ENCODE peak calls at places on chromosomes 11 and 22, in five cellular contexts. H is B cell, Q is anterior cingulate cortex, G is NCI-H2081 treated with DMSO at 0.1 percent for 48 hours, P is BE2C. T is an unnamed sample.

GRCh38 chr22:40654522-40655167 is 18.1 kb upstream of the MRTFA start:
- DNase-seq in Q (peak), P (peak), H (no peak), G (no peak), T (peak)

GRCh38 chr11:110909331-110909730 is 197.1 kb upstream of the ARHGAP20 start:
- DNase-seq in Q (no peak), H (no peak), P (no peak), G (no peak), T (no peak)

GRCh38 chr22:36147196-36147788 is 13.3 kb downstream of the APOL3 start:
- DNase-seq in G (no peak), Q (no peak), H (no peak), P (peak), T (no peak)

GRCh38 chr22:33758961-33759360 is 161.3 kb downstream of the LARGE1 start:
- DNase-seq in H (no peak), G (no peak), Q (no peak), P (no peak), T (no peak)

GRCh38 chr11:107927559-107927958 is 689 bp upstream of the RAB39A start:
- DNase-seq in H (no peak), P (no peak), Q (no peak), G (no peak), T (no peak)

GRCh38 chr11:1073851-1074243 is 827 bp upstream of the MUC2 start:
- DNase-seq in P (no peak), H (no peak), Q (no peak), G (no peak), T (peak)

GRCh38 chr11:116168459-116168787 is 604.4 kb downstream of the BUD13 start:
- DNase-seq in G (no peak), H (no peak), P (no peak), Q (no peak), T (no peak)

GRCh38 chr22:36052505-36052941 is 23.9 kb upstream of the RBFOX2 start:
- DNase-seq in Q (no peak), H (no peak), P (no peak), G (no peak), T (no peak)

GRCh38 chr11:93081694-93082093 is 112.2 kb downstream of the MTNR1B start:
- DNase-seq in Q (no peak), H (no peak), P (no peak), G (no peak), T (no peak)

GRCh38 chr11:73281201-73281741 is 9.1 kb downstream of the P2RY6 start:
- DNase-seq in Q (no peak), G (no peak), P (no peak), H (no peak), T (no peak)

GRCh38 chr11:120977470-120977869 is 46.4 kb upstream of the TBCEL start:
- DNase-seq in G (no peak), H (no peak), P (no peak), Q (no peak), T (peak)

GRCh38 chr11:125569913-125570621 is 790 bp downstream of the EI24 start:
- DNase-seq in G (no peak), P (no peak), Q (no peak), H (no peak), T (peak)

GRCh38 chr22:32618461-32619140 is 144.0 kb downstream of the FBXO7 start:
- DNase-seq in H (no peak), Q (no peak), P (no peak), G (no peak), T (no peak)

GRCh38 chr11:45920531-45921477 is 1.7 kb upstream of the LARGE2 start:
- DNase-seq in H (peak), P (no peak), G (no peak), Q (no peak), T (no peak)

GRCh38 chr11:92226331-92227232 is 2.0 kb downstream of the FAT3 start:
- DNase-seq in H (no peak), P (peak), Q (peak), G (no peak), T (peak)

GRCh38 chr22:22059476-22060002 is 77.0 kb upstream of the TOP3B start:
- DNase-seq in G (no peak), Q (no peak), H (no peak), P (no peak), T (no peak)

GRCh38 chr11:1834132-1834610 is 619 bp upstream of the SYT8 start:
- DNase-seq in P (no peak), G (no peak), Q (no peak), H (no peak), T (no peak)

GRCh38 chr11:122697636-122698167 is 42.2 kb downstream of the UBASH3B start:
- DNase-seq in G (no peak), Q (no peak), H (peak), P (no peak), T (no peak)

GRCh38 chr11:75721852-75722668 is 4.4 kb downstream of the MOGAT2 start:
- DNase-seq in P (no peak), G (no peak), Q (no peak), H (no peak), T (no peak)

GRCh38 chr22:49613108-49613507 is 214.6 kb downstream of the BRD1 start:
- DNase-seq in G (no peak), Q (no peak), P (no peak), H (no peak), T (no peak)

GRCh38 chr22:48423481-48423901 is 1404.2 kb downstream of the BRD1 start:
- DNase-seq in Q (no peak), P (no peak), H (no peak), G (no peak), T (no peak)

GRCh38 chr22:46025973-46026906 is 49.3 kb upstream of the WNT7B start:
- DNase-seq in P (no peak), Q (no peak), G (no peak), H (no peak), T (no peak)

GRCh38 chr11:69215784-69216415 is 60.2 kb downstream of the SMIM38 start:
- DNase-seq in Q (no peak), G (no peak), P (no peak), H (no peak), T (no peak)

GRCh38 chr11:827146-827860 is 416 bp upstream of the CRACR2B start:
- DNase-seq in Q (no peak), H (no peak), G (no peak), P (no peak), T (no peak)

GRCh38 chr11:130327716-130328115 is 13.0 kb upstream of the ZBTB44 start:
- DNase-seq in P (no peak), G (no peak), Q (no peak), H (no peak), T (no peak)

GRCh38 chr11:129530154-129530895 is 154.7 kb downstream of the BARX2 start:
- DNase-seq in G (no peak), H (no peak), Q (no peak), P (no peak), T (no peak)

GRCh38 chr22:35663371-35663770 is 15.1 kb downstream of the APOL6 start:
- DNase-seq in P (no peak), G (no peak), H (no peak), Q (no peak), T (no peak)

GRCh38 chr11:78613053-78613813 is 38.6 kb upstream of the NARS2 start:
- DNase-seq in G (no peak), P (no peak), H (no peak), Q (no peak), T (no peak)

GRCh38 chr11:72738199-72739141 is 13.7 kb downstream of the ARAP1 start:
- DNase-seq in H (peak), P (no peak), G (no peak), Q (no peak), T (no peak)

GRCh38 chr22:17869285-17870096 is 95.2 kb upstream of the BID start:
- DNase-seq in H (no peak), Q (no peak), G (no peak), P (no peak), T (no peak)

GRCh38 chr11:117985953-117986887 is at the start of gene IL10RA:
- DNase-seq in Q (peak), G (no peak), H (peak), P (peak), T (no peak)

GRCh38 chr22:25546242-25546641 is 18.2 kb upstream of the GRK3 start:
- DNase-seq in H (no peak), Q (no peak), G (no peak), P (no peak), T (no peak)

GRCh38 chr22:40397436-40397835 is 27.0 kb downstream of the SGSM3 start:
- DNase-seq in H (no peak), P (no peak), Q (no peak), G (no peak), T (peak)

GRCh38 chr11:93028959-93029536 is 59.6 kb downstream of the MTNR1B start:
- DNase-seq in H (no peak), P (no peak), Q (no peak), G (no peak), T (no peak)

GRCh38 chr11:123690490-123690889 is 36.1 kb upstream of the SCN3B start:
- DNase-seq in P (no peak), G (no peak), Q (no peak), H (no peak), T (no peak)

GRCh38 chr11:64916040-64916847 is 765 bp downstream of the ATG2A start:
- DNase-seq in G (no peak), P (no peak), H (no peak), Q (no peak), T (peak)

GRCh38 chr11:118565062-118565461 is 669 bp downstream of the IFT46 start:
- DNase-seq in P (no peak), G (no peak), H (no peak), Q (no peak), T (no peak)

GRCh38 chr11:83124631-83125424 is 32.1 kb upstream of the PCF11 start:
- DNase-seq in H (no peak), P (no peak), Q (no peak), G (no peak), T (no peak)

GRCh38 chr11:27207025-27207650 is 155.9 kb downstream of the CCDC34 start:
- DNase-seq in H (no peak), P (no peak), Q (no peak), G (no peak), T (peak)

GRCh38 chr11:76524919-76525318 is 80.1 kb downstream of the EMSY start:
- DNase-seq in H (no peak), Q (no peak), P (no peak), G (no peak), T (no peak)

T was measured in SJCRH30.